ENCODE peak calls at places on chromosomes 2 and 18, in five cellular contexts. V is pancreas; I is WTC11; D is effector memory CD4-positive, alpha-beta T cell; Z is RPMI8226. R is an unnamed sample.

GRCh38 chr2:65300772-65301711 is 73.4 kb downstream of the ACTR2 start:
- DNase-seq in I (peak), V (no peak), Z (no peak), D (peak), R (peak)

GRCh38 chr18:58618822-58619553 is 9.9 kb downstream of the ALPK2 start:
- DNase-seq in I (no peak), Z (no peak), V (no peak), D (no peak), R (no peak)

GRCh38 chr2:207995887-207996286 is 29.4 kb downstream of the PLEKHM3 start:
- DNase-seq in D (no peak), Z (no peak), V (no peak), I (no peak), R (no peak)

GRCh38 chr2:8424997-8425900 is 256.6 kb upstream of the ID2 start:
- DNase-seq in I (no peak), V (no peak), D (no peak), Z (no peak), R (no peak)

GRCh38 chr2:235026649-235027557 is 75.1 kb downstream of the SH3BP4 start:
- DNase-seq in Z (no peak), I (no peak), D (no peak), V (peak), R (peak)

GRCh38 chr2:160165996-160166395 is 34.1 kb downstream of the ITGB6 start:
- DNase-seq in D (no peak), Z (no peak), V (no peak), I (no peak), R (no peak)

GRCh38 chr2:161972866-161973265 is 101.1 kb downstream of the DPP4 start:
- DNase-seq in I (no peak), D (no peak), Z (no peak), V (no peak), R (no peak)

GRCh38 chr2:227818569-227819397 is 5.1 kb downstream of the CCL20 start:
- DNase-seq in I (no peak), Z (no peak), V (no peak), D (no peak), R (no peak)

GRCh38 chr2:149446735-149447134 is 116.3 kb downstream of the LYPD6 start:
- DNase-seq in V (no peak), I (no peak), D (no peak), Z (no peak), R (no peak)

GRCh38 chr2:233113114-233113452 is 52.9 kb downstream of the INPP5D start:
- DNase-seq in Z (no peak), I (no peak), V (peak), D (no peak), R (no peak)

GRCh38 chr2:86790828-86791561 is at the start of gene CD8A:
- DNase-seq in I (peak), D (no peak), Z (no peak), V (peak), R (no peak)

GRCh38 chr2:57429821-57430220 is 616.8 kb upstream of the VRK2 start:
- DNase-seq in D (no peak), V (no peak), I (no peak), Z (no peak), R (no peak)

GRCh38 chr18:57925706-57926105 is 118.3 kb upstream of the NEDD4L start:
- DNase-seq in Z (no peak), V (no peak), D (no peak), I (no peak), R (no peak)

R was measured in AG09319.